ENCODE peak calls at places on chromosomes 7 and 10, in ten cellular contexts. Z is T-helper 17 cell; N is lower lobe of right lung; M is left cardiac atrium; K is upper lobe of right lung; Q is activated CD4-positive, CD25-positive, alpha-beta regulatory T cell treated with anti-CD3 and anti-CD28 coated beads, Interleukin-2, amount 50 U/mL, for 24 hours; H is CD4-positive, CD25-positive, alpha-beta regulatory T cell; L is naive B cell; V is CD4-positive, alpha-beta T cell; W is PC-3. S is an unnamed sample.

GRCh38 chr7:11192506-11192905 is 218.8 kb downstream of the PHF14 start:
- ATAC-seq in Z (no peak), N (no peak), M (peak), K (no peak), Q (peak), H (no peak), L (no peak), V (no peak), W (no peak), S (no peak)

GRCh38 chr10:5894873-5895272 is 4.8 kb downstream of the FBH1 start:
- ATAC-seq in Z (no peak), N (no peak), M (peak), K (no peak), Q (no peak), H (no peak), L (no peak), V (no peak), W (no peak), S (no peak)

GRCh38 chr7:51015581-51015980 is 232.9 kb upstream of the GRB10 start:
- ATAC-seq in Z (no peak), N (no peak), M (no peak), K (no peak), Q (no peak), H (no peak), L (no peak), V (no peak), W (no peak), S (no peak)

GRCh38 chr7:104161244-104161643 is 46.6 kb downstream of the ORC5 start:
- ATAC-seq in Z (no peak), N (no peak), M (no peak), K (no peak), Q (no peak), H (no peak), L (no peak), V (no peak), W (no peak), S (no peak)

GRCh38 chr10:91864744-91865143 is 44.5 kb downstream of the FGFBP3 start:
- ATAC-seq in Z (no peak), N (no peak), M (no peak), K (no peak), Q (peak), H (no peak), L (no peak), V (no peak), W (no peak), S (no peak)

GRCh38 chr7:103989200-103989784 is at the start of gene RELN:
- ATAC-seq in Z (no peak), N (no peak), M (peak), K (peak), Q (no peak), H (no peak), L (no peak), V (no peak), W (peak), S (no peak)

GRCh38 chr10:132164801-132165278 is 21.9 kb upstream of the DPYSL4 start:
- ATAC-seq in Z (no peak), N (no peak), M (no peak), K (no peak), Q (no peak), H (no peak), L (no peak), V (no peak), W (no peak), S (no peak)

GRCh38 chr10:118868618-118869017 is 113.8 kb upstream of the CACUL1 start:
- ATAC-seq in Z (no peak), N (no peak), M (no peak), K (no peak), Q (no peak), H (no peak), L (no peak), V (no peak), W (no peak), S (no peak)

S was measured in esophagus mucosa.